ENCODE peak calls at places on chromosome 18, in seven cellular contexts. G is left lung; L is Calu3; C is GM12865; H is SK-N-SH; E is PC-9; W is CD4-positive, alpha-beta T cell. B is an unnamed sample.

GRCh38 chr18:21741511-21742322 is 1.1 kb downstream of the MIB1 start:
- DNase-seq in G (peak; percentile 88), L (peak; percentile 28), C (peak; percentile 45), H (peak; percentile 63), E (peak; percentile 10), W (peak; percentile 12), B (peak; percentile 52)

GRCh38 chr18:7575465-7576026 is 8.4 kb downstream of the PTPRM start:
- DNase-seq in G (no peak), L (no peak), C (no peak), H (no peak), E (no peak), W (no peak), B (no peak)

GRCh38 chr18:56305583-56305982 is 332.8 kb downstream of the TXNL1 start:
- DNase-seq in G (no peak), L (no peak), C (no peak), H (no peak), E (no peak), W (no peak), B (no peak)

GRCh38 chr18:27723168-27723567 is 453.8 kb downstream of the CDH2 start:
- DNase-seq in G (no peak), L (no peak), C (no peak), H (no peak), E (no peak), W (no peak), B (no peak)

GRCh38 chr18:9191658-9192256 is 55.2 kb downstream of the ANKRD12 start:
- DNase-seq in G (no peak), L (no peak), C (no peak), H (no peak), E (no peak), W (no peak), B (no peak)

GRCh38 chr18:21112543-21113105 is 1.0 kb upstream of the ROCK1 start:
- DNase-seq in G (no peak), L (no peak), C (no peak), H (peak; percentile 7), E (no peak), W (no peak), B (no peak)

GRCh38 chr18:46325836-46326235 is 221.7 kb downstream of the HAUS1 start:
- DNase-seq in G (no peak), L (no peak), C (no peak), H (no peak), E (no peak), W (no peak), B (no peak)

GRCh38 chr18:45954070-45954712 is 12.9 kb downstream of the EPG5 start:
- DNase-seq in G (no peak), L (no peak), C (no peak), H (no peak), E (no peak), W (no peak), B (no peak)

GRCh38 chr18:34709104-34709503 is 994 bp upstream of the DTNA start:
- DNase-seq in G (no peak), L (no peak), C (no peak), H (no peak), E (no peak), W (no peak), B (no peak)

GRCh38 chr18:28522250-28522649 is 345.3 kb upstream of the CDH2 start:
- DNase-seq in G (no peak), L (no peak), C (no peak), H (no peak), E (no peak), W (no peak), B (no peak)

DNA sequence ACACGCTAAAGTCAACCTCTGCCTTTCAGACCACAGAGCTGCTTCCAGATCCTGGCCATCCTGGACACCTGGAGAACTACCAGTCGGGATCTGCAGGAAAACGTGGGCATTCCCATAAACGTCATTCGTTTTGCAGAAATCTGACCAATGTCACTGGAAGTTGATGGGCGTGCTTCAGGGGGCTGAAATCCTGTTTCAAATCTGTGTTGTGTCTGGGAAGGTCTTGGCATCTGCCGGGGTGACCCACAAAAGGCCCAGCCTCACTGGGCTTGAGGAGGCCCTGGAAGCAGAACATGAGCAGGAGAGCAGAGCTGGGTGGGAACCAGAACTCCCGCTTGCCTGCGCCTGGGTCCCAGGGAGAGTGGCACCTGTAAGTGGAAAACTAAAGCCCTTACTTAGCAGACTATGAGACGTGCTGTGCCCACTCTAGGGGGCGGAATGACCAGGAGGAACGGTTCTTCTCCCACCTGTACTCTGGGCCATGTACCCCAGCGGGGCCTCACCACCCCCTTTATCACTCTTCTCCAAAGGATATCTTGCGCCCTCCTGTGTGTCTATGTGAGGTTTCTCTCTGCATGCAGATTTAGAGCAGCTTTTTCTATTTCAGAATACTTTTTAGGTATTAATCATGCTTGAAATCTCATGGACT is 200.9 kb downstream of the FAM210A start:
- DNase-seq in G (no peak), L (no peak), C (no peak), H (no peak), E (no peak), W (no peak), B (no peak)
- TF ChIP-seq CTCF in G (no peak), L (no peak), C (no peak), H (no peak), E (no peak), W (no peak), B (no peak)

GRCh38 chr18:54558609-54559585 is 32.1 kb upstream of the DYNAP start:
- DNase-seq in G (no peak), L (peak; percentile 34), C (peak; percentile 42), H (peak; percentile 17), E (no peak), W (no peak), B (no peak)
- TF ChIP-seq CTCF in G (peak; percentile 74), L (peak; percentile 68), C (peak; percentile 64), H (peak; percentile 78), E (peak; percentile 82), W (peak; percentile 59), B (peak; percentile 67)

DNA sequence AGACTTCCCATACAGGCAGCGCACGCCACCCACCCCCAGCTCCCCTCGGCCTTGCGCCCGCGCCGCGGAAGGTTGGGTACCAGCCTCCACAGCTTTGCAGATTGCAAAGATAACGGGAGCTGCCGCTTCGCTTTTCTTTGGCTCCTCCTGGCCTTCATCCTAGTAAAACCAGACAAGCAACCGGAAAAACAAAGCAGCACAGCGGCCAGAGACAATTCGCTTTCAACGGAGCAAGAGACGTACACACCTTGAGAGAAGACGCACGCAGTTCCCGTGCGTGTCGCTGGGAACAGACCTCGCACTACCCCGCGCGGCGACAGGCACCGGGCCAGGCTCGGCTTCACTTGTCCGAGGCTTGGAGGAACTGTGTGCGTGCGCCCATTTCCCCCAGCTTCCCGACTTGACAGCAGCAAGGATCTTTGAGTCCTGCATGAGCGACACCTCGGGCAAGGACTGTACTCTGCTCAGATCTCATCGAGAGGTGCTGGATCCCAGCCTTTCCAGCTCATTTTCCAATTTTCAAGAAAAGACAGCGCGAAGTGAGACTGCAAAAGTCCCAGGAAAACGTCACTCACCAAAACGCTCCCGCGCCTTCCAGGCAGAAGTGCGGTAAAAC is 964 bp downstream of the ZBTB7C start:
- DNase-seq in G (no peak), L (no peak), C (no peak), H (peak; percentile 37), E (no peak), W (no peak), B (no peak)
- TF ChIP-seq CTCF in G (no peak), L (no peak), C (no peak), H (no peak), E (no peak), W (no peak), B (no peak)

DNA sequence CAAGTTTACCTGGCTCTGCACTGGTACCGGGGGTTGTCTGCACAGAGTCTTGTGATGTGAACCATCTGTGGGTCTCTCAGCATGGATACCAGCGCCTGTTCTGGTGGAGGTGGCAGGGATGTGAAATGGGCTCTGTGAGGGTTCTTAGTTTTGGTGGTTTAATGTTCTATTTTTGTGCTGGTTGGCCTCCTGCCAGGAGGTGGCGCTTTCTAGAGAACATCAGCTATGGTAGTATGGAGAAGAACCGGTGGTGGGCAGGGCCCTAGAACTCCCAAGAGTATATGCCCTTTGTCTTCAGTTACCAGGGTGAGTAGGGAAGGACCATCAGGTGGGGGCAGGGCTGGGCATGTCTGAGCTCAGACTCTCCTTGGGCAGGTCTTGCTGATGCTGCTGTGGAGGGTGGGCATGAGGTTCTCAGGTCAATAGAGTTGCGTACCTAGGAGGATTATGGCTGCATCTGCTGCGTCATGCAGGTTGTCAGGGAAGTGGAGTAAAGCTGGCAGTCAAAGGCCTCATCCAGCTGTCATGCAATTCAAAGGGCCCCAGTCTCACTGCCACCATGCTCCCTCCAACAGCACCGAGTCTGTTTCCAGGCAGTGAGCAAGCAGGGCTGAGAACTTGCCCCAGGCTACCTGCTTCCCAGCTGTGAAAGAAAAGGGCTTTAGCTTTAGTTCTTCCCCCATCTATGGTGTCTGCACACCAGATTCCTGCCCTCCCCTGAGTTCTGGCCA is 278.0 kb downstream of the METTL4 start:
- DNase-seq in G (no peak), L (no peak), C (peak; percentile 9), H (no peak), E (peak; percentile 7), W (no peak), B (no peak)
- TF ChIP-seq CTCF in G (no peak), L (no peak), C (peak; percentile 12), H (peak; percentile 13), E (no peak), W (no peak), B (no peak)

GRCh38 chr18:12737243-12737902 is 34.5 kb downstream of the PSMG2 start:
- DNase-seq in G (no peak), L (no peak), C (no peak), H (no peak), E (no peak), W (no peak), B (no peak)
- TF ChIP-seq CTCF in G (no peak), L (no peak), C (no peak), H (no peak), E (no peak), W (no peak), B (no peak)

DNA sequence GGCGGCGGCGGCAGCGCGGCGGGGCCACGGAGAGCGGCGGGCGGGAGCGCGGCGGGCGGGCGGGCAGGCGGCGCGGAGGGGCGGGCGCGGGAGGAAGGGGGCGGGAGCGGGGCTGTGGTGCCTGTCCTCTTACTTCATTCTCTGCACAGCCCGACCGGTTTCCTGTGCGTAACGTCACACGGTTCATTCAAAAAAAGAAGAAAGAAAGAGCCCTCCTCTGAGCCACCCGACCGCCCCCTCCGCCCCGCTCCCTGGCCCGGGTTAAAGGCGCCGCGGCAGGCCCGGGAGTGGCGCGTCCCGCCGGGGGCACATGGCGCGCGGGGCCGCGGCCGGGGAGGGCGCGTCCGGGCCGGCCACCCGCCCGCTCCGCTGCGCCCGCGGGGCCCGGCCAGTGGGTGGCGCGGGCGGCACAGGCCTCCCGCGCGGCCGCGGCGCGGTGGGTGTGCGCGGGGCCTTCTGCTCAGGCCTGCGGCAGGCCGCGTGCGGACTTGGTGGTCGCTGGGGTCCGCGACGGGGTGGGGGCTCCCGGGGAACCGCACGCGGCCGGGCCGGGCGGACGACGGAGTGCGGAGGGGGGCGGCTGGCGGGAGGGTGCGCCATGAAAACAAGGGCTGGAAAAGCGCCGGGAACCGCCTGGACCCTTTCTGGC is 596 bp upstream of the BCL2 start:
- DNase-seq in G (peak; percentile 91), L (peak; percentile 65), C (peak; percentile 93), H (peak; percentile 90), E (peak; percentile 66), W (peak; percentile 77), B (peak; percentile 46)
- TF ChIP-seq CTCF in G (no peak), L (no peak), C (peak; percentile 18), H (no peak), E (no peak), W (no peak), B (no peak)